ENCODE peak calls at places on chromosomes 13 and 19, in four cellular contexts. H is left ventricle myocardium inferior, L is thyroid gland, F is hepatocyte. G is an unnamed sample. For H3K4me1, the result is how much of the 10 kb centered on the place peaks cover.

GRCh38 chr13:44120814-44121505 is 241.3 kb downstream of the LACC1 start:
- DNase-seq in H (no peak), L (no peak), F (no peak), G (no peak)

GRCh38 chr19:55657004-55657747 is 2.3 kb downstream of the U2AF2 start:
- DNase-seq in H (no peak), L (peak), F (no peak), G (peak)

GRCh38 chr19:43620061-43621001 is 902 bp upstream of the ZNF428 start:
- DNase-seq in H (no peak), L (no peak), F (no peak), G (no peak)

GRCh38 chr13:79283742-79284141 is 122.3 kb downstream of the RBM26 start:
- DNase-seq in H (no peak), L (no peak), F (no peak), G (no peak)

GRCh38 chr13:114032121-114032799 is 58.4 kb upstream of the C13orf46 start:
- DNase-seq in H (no peak), L (no peak), F (no peak), G (no peak)

GRCh38 chr19:29771708-29772415 is 39.9 kb upstream of the CCNE1 start:
- DNase-seq in H (peak), L (peak), F (peak), G (peak)

GRCh38 chr13:77696006-77696862 is 1.3 kb upstream of the SLAIN1 start:
- DNase-seq in H (no peak), L (no peak), F (peak), G (peak)

GRCh38 chr13:87667686-87668085 is 3.5 kb upstream of the SLITRK5 start:
- DNase-seq in H (no peak), L (no peak), F (no peak), G (no peak)

GRCh38 chr19:56153507-56153906 is 12.4 kb downstream of the ZNF444 start:
- DNase-seq in H (no peak), L (no peak), F (no peak), G (no peak)

GRCh38 chr13:33235078-33235477 is 50.5 kb downstream of the STARD13 start:
- DNase-seq in H (no peak), L (no peak), F (no peak), G (no peak)

DNA sequence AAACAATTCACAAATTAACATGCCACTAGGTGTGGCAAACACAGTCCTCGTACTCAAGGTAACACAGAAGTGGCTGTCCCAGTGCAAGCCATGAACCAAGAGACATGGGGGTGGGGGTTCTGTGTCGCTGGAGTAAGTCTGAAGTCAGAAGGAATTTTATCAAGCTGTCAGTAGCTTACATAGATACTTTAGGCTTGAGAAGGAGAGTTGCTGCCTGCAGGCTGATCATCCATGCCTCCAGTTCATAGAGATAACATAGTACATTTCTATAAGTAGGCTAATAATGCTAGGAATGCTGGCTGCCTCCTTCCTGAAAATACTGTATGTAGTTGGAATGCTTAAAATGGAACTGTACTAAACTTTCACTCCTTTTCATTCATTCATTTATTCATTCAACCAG is 70.2 kb downstream of the CAB39L start:
- DNase-seq in H (no peak), L (no peak), F (no peak), G (no peak)
- H3K4me1 ChIP-seq in H (under half), L (under half), F (under half), G (under half)

GRCh38 chr19:1211494-1212234 is 6.1 kb downstream of the STK11 start:
- DNase-seq in H (no peak), L (no peak), F (no peak), G (no peak)

GRCh38 chr19:1216756-1217155 is 11.2 kb downstream of the STK11 start:
- DNase-seq in H (no peak), L (no peak), F (no peak), G (no peak)

GRCh38 chr19:1214862-1215731 is 9.5 kb downstream of the STK11 start:
- DNase-seq in H (peak), L (peak), F (no peak), G (no peak)

GRCh38 chr19:1214299-1214861 is 8.8 kb downstream of the STK11 start:
- DNase-seq in H (no peak), L (no peak), F (no peak), G (no peak)

DNA sequence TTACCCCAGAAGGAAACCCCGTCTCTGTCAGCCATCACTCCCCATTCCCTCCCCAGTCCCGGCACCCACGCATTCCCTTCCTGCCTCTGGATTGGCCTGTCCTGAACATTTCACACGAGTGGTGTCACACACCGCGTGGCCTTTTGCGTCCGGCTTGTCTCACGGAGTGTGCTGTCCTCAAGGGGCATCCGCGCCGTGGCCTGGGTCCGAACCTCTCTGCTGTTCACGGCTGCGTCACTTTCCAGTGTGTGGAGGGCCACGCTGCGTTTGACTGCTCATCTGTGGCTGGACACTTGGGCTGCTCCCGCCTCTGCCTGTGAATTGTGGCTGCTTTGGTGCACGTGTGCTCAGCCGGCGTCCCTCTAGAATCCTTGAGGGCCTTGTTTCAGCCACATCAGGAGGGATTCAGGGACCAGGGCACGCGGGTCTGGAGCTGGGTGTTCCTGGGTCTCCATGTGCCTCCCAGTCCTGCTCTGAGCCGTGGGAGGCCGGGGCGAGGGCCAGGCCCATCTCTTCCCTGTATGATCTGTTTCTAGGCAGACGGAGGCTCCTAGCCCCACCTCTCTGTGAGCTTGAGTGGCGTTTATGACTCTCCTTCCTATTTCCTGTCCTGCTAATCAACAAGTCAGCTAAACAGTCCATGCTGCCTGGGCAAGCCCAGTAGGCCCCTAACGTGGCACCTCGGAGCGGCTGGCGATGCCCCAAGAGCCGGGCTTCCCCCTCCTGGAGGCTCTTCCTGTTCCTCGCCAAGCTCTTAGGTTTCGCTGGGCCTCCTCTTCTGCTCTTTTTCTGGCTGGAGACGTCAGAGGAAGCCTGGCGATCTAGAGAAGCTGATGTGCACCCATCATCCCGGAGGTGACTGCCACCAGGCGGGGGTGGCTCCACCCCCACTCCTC is 8.1 kb downstream of the STK11 start:
- DNase-seq in H (peak), L (peak), F (peak), G (peak)
- H3K4me1 ChIP-seq in H (half or more), L (half or more), F (under half), G (under half)

DNA sequence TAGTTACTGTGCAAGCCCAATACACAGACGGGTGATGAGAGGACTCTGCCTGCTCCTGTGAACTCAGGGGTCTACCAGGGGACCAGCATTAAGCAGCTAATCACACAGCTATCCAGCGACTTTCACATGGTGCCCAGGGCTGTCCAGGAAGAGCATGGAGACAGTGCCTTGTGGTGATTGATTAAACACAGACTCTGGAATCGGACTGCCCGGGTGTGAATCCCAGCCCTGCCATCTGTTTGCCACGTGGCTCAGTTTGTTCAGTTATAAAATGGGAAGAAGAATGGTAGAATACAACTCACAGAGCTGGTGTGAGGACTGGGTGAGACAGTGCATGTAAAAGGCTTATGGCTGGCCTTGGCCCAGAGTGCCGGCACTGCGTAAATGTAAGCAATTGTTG is 42.1 kb upstream of the NPAS1 start:
- DNase-seq in H (no peak), L (no peak), F (no peak), G (no peak)
- H3K4me1 ChIP-seq in H (half or more), L (half or more), F (under half), G (under half)

GRCh38 chr19:7179917-7180306 is 110.4 kb downstream of the ZNF557 start:
- DNase-seq in H (no peak), L (no peak), F (no peak), G (no peak)
- H3K4me1 ChIP-seq in H (half or more), L (half or more), F (under half), G (under half)

DNA sequence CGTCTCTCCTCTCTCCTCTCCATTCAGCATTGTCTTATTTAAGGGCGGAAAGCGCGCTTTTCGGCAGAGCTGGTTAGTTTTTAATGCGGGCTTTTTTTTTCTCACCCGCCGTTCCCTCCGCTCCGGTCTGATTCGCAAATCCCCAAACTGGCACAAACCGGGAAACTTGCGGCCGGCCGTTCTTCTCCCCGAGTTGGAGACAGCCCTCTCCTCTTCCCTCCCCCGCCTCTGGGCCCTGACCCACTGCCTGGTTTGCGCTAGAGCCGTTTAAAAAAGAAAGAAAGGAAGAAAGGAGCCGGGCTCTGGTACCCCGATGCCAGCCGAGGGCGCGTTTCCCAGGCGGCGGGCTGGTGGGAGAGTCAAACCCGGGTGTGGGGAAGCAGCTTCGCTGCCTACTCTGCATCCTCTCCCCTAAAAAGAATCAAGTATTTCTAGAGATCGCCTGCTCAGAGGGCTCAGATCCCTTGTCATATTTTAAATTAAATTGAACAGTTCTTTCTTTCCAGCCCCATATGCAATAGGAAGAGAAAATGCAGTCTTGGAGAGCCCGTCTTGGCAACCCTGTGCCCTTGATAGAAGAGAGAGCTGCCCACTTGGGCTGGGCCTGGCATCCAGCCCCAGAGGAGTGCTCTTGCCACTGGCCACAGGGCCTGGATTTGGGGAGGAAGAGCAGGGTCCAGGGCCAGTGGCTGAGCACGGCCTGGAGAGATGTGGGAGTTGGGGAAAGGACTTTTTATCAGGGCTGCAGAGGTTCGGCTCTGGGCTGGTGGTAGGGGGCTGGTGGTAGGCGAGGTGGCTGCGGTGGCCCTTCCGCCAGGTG is 19.0 kb downstream of the NFIX start:
- DNase-seq in H (no peak), L (peak), F (no peak), G (no peak)
- H3K4me1 ChIP-seq in H (half or more), L (half or more), F (under half), G (under half)

GRCh38 chr13:40566811-40567210 is 99.6 kb downstream of the FOXO1 start:
- DNase-seq in H (no peak), L (peak), F (no peak), G (no peak)

GRCh38 chr13:40563350-40564125 is 102.9 kb downstream of the FOXO1 start:
- DNase-seq in H (no peak), L (no peak), F (peak), G (no peak)

GRCh38 chr13:40564342-40564997 is 102.0 kb downstream of the FOXO1 start:
- DNase-seq in H (no peak), L (peak), F (no peak), G (no peak)

GRCh38 chr13:40562975-40563349 is 103.5 kb downstream of the FOXO1 start:
- DNase-seq in H (no peak), L (no peak), F (no peak), G (no peak)

DNA sequence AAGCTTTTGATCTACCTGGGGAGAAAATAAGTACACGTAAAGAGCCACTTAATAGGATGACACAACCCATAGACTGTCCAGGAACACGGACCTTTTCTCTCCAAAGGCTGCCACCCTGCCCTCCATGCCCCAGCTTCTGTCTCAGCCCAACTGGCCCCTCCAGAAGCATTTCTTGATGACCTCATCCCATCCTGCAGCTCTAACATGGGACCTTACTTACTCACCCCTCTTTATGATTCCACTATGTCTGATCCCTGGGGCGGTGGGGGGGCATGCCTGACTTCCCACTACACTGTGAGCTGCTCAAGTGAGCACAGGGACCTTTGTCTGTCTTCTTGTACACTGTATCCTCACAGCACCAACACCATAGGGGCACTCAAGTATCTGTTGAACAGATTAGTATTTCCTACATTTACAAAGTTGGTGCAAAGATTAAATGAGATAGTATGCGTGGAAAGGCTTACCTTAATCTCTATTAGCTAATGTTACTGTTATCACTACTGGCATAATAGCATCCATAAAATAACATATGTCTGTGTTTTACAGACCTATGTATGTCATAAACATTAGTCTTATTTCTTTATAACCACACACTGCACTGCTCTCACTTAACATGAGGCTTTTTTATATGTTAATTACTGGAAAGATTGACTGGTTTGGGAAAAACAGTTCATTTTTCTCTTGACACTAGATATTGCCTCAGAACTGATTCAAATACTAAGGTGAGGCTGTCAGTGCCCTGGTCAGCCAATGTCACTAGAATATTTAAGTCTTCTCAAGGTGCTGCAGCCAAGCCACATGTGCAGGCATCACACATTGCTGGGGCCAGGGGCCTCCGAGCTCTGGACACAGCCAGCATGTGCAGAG is 100.9 kb downstream of the FOXO1 start:
- DNase-seq in H (no peak), L (no peak), F (no peak), G (no peak)
- H3K4me1 ChIP-seq in H (half or more), L (half or more), F (under half), G (under half)